ENCODE peak calls at places on chromosome 6, in four cellular contexts. M is mucosa of descending colon, X is body of pancreas, A is gastrocnemius medialis. W is an unnamed sample. For H3K9me3 and H3K4me1, the result is how much of the 10 kb centered on the place peaks cover.

GRCh38 chr6:54910326-54910952 is 63.9 kb downstream of the FAM83B start:
- DNase-seq in X (no peak), M (peak), A (no peak), W (no peak)

GRCh38 chr6:71886184-71887005 is at the start of gene RIMS1:
- DNase-seq in M (no peak), X (no peak), A (no peak), W (no peak)

GRCh38 chr6:135270676-135271536 is 89.8 kb downstream of the MYB start:
- DNase-seq in M (peak), A (no peak), X (peak), W (no peak)

GRCh38 chr6:63897459-63897858 is 261.9 kb downstream of the PHF3 start:
- DNase-seq in A (no peak), X (no peak), M (no peak), W (no peak)

GRCh38 chr6:33023536-33023935 is 14.1 kb upstream of the HLA-DOA start:
- DNase-seq in X (no peak), M (no peak), A (no peak), W (no peak)

GRCh38 chr6:106444777-106445507 is 84.4 kb downstream of the CRYBG1 start:
- DNase-seq in X (peak), M (no peak), A (no peak), W (no peak)

GRCh38 chr6:133923938-133924593 is 29.0 kb upstream of the TBPL1 start:
- DNase-seq in M (no peak), X (peak), A (peak), W (no peak)

GRCh38 chr6:122289721-122290501 is 109.5 kb upstream of the HSF2 start:
- DNase-seq in M (no peak), A (no peak), X (no peak), W (no peak)

GRCh38 chr6:111566873-111567517 is 38.7 kb downstream of the TRAF3IP2 start:
- DNase-seq in M (no peak), X (no peak), A (no peak), W (no peak)

GRCh38 chr6:372336-372911 is 19.1 kb upstream of the IRF4 start:
- DNase-seq in X (no peak), A (no peak), M (no peak), W (no peak)

GRCh38 chr6:116596815-116597214 is 19.5 kb upstream of the RSPH4A start:
- DNase-seq in A (no peak), M (no peak), X (no peak), W (no peak)

GRCh38 chr6:117448732-117449131 is 23.0 kb upstream of the ROS1 start:
- DNase-seq in A (no peak), X (no peak), M (no peak), W (no peak)

GRCh38 chr6:37321101-37321500 is 32.7 kb upstream of the RNF8 start:
- DNase-seq in M (no peak), A (no peak), X (no peak), W (no peak)

GRCh38 chr6:100103936-100104335 is 109.9 kb upstream of the MCHR2 start:
- DNase-seq in M (no peak), X (no peak), A (no peak), W (no peak)

GRCh38 chr6:23305325-23305943 is 736.1 kb downstream of the HDGFL1 start:
- DNase-seq in M (no peak), A (no peak), X (no peak), W (no peak)

GRCh38 chr6:56366112-56366852 is 118.9 kb upstream of the COL21A1 start:
- DNase-seq in X (no peak), M (no peak), A (no peak), W (no peak)

GRCh38 chr6:74931567-74931966 is 274.3 kb downstream of the COL12A1 start:
- DNase-seq in A (no peak), X (no peak), M (no peak), W (no peak)

GRCh38 chr6:22647671-22648070 is 78.3 kb downstream of the HDGFL1 start:
- DNase-seq in A (no peak), X (no peak), M (no peak), W (no peak)

GRCh38 chr6:129248976-129249375 is 366.0 kb downstream of the LAMA2 start:
- DNase-seq in X (no peak), M (no peak), A (no peak), W (no peak)

GRCh38 chr6:66751630-66752029 is 1044.6 kb upstream of the EYS start:
- DNase-seq in M (no peak), A (no peak), X (no peak), W (no peak)

GRCh38 chr6:82362868-82363267 is 749 bp upstream of the TPBG start:
- DNase-seq in M (no peak), A (no peak), X (peak), W (no peak)

GRCh38 chr6:39194466-39194865 is 34.8 kb downstream of the KCNK5 start:
- DNase-seq in M (no peak), X (no peak), A (no peak), W (no peak)
- TF ChIP-seq CTCF in M (no peak), X (no peak), A (no peak), W (no peak)

GRCh38 chr6:165562421-165563090 is 100.5 kb downstream of the PDE10A start:
- DNase-seq in M (no peak), A (no peak), X (no peak), W (no peak)

GRCh38 chr6:165571068-165571682 is 91.9 kb downstream of the PDE10A start:
- DNase-seq in M (no peak), A (no peak), X (no peak), W (no peak)

GRCh38 chr6:165568326-165568725 is 94.7 kb downstream of the PDE10A start:
- DNase-seq in X (no peak), M (no peak), A (no peak), W (no peak)

GRCh38 chr6:165571721-165572132 is 91.3 kb downstream of the PDE10A start:
- DNase-seq in A (no peak), X (no peak), M (no peak), W (no peak)

GRCh38 chr6:165566088-165566828 is 96.8 kb downstream of the PDE10A start:
- DNase-seq in A (no peak), X (no peak), M (no peak), W (no peak)
- H3K9me3 ChIP-seq in A (under half), X (under half), M (under half), W (under half)

GRCh38 chr6:43671801-43672690 is 15.5 kb downstream of the MRPS18A start:
- DNase-seq in A (no peak), M (peak), X (no peak), W (no peak)
- H3K4me1 ChIP-seq in A (half or more), M (under half), X (under half), W (under half)

GRCh38 chr6:158772172-158772571 is 47.0 kb downstream of the EZR start:
- DNase-seq in X (no peak), A (peak), M (peak), W (no peak)

GRCh38 chr6:158771399-158772158 is 47.6 kb downstream of the EZR start:
- DNase-seq in A (no peak), M (no peak), X (no peak), W (no peak)

GRCh38 chr6:158769696-158770446 is 49.3 kb downstream of the EZR start:
- DNase-seq in M (no peak), A (peak), X (no peak), W (peak)

GRCh38 chr6:158770533-158770932 is 48.6 kb downstream of the EZR start:
- DNase-seq in M (no peak), A (no peak), X (no peak), W (peak)

GRCh38 chr6:158770948-158771347 is 48.2 kb downstream of the EZR start:
- DNase-seq in M (no peak), X (no peak), A (no peak), W (no peak)
- TF ChIP-seq CTCF in M (no peak), X (no peak), A (no peak), W (no peak)

W was measured in right atrium auricular region.